ENCODE peak calls at places on chromosomes 4 and X, in five cellular contexts. F is NCI-H2029; V is NCI-H460; J is stimulated activated naive CD4-positive, alpha-beta T cell treated with Interleukin-2 at 50 U/mL for 16 hours; D is NCI-H510A treated with DMSO at 0.1 percent for 48 hours. T is an unnamed sample.

GRCh38 chr4:133146574-133147198 is 2.4 kb upstream of the PCDH10 start:
- DNase-seq in J (no peak), F (no peak), D (peak), V (peak), T (no peak)

GRCh38 chr4:26459054-26459755 is 31.1 kb downstream of the CCKAR start:
- DNase-seq in F (peak), D (peak), J (no peak), V (peak), T (peak)

GRCh38 chrX:48823029-48823428 is 3.3 kb upstream of the ERAS start:
- DNase-seq in J (no peak), V (no peak), F (no peak), D (no peak), T (no peak)

GRCh38 chrX:21374994-21375794 is 976 bp downstream of the CNKSR2 start:
- DNase-seq in D (no peak), V (no peak), J (no peak), F (no peak), T (peak)

GRCh38 chr4:121943941-121944340 is 7.9 kb downstream of the TRPC3 start:
- DNase-seq in F (no peak), V (no peak), D (no peak), J (no peak), T (no peak)

GRCh38 chrX:7146703-7147430 is 645 bp upstream of the STS start:
- DNase-seq in D (peak), V (no peak), F (no peak), J (peak), T (no peak)

GRCh38 chrX:43728002-43728401 is 71.9 kb downstream of the MAOA start:
- DNase-seq in V (no peak), F (no peak), J (no peak), D (no peak), T (no peak)

GRCh38 chr4:1047976-1048780 is 36.8 kb downstream of the FGFRL1 start:
- DNase-seq in V (no peak), J (no peak), F (no peak), D (no peak), T (no peak)

GRCh38 chr4:156390599-156391296 is 437.1 kb upstream of the CTSO start:
- DNase-seq in F (no peak), J (no peak), V (no peak), D (no peak), T (no peak)

GRCh38 chr4:683982-684571 is 4.9 kb downstream of the SLC49A3 start:
- DNase-seq in V (peak), J (no peak), F (peak), D (no peak), T (peak)

GRCh38 chr4:94995684-94996394 is 238.1 kb downstream of the BMPR1B start:
- DNase-seq in V (no peak), F (no peak), J (no peak), D (peak), T (no peak)

GRCh38 chrX:11103006-11103405 is 8.1 kb upstream of the HCCS start:
- DNase-seq in D (no peak), F (no peak), J (no peak), V (no peak), T (no peak)

GRCh38 chrX:3757510-3758025 is 44.1 kb upstream of the PRKX start:
- DNase-seq in F (no peak), J (no peak), V (no peak), D (no peak), T (no peak)

GRCh38 chr4:136443006-136443405 is 1089.3 kb downstream of the PCDH18 start:
- DNase-seq in J (no peak), D (no peak), F (no peak), V (no peak), T (no peak)

GRCh38 chrX:77398341-77398740 is 48.8 kb upstream of the FGF16 start:
- DNase-seq in F (no peak), V (no peak), J (no peak), D (no peak), T (no peak)

T was measured in NCI-H146.